ENCODE peak calls at places on chromosomes 11 and 22, in five cellular contexts. X is H1, M is HCT116, A is K562, L is HepG2. B is an unnamed sample.

GRCh38 chr11:70650075-70650909 is 252.0 kb downstream of the CTTN start:
- DNase-seq in X (peak), M (peak), A (peak), L (peak), B (no peak)

GRCh38 chr11:6655790-6656580 is at the start of gene DCHS1:
- DNase-seq in X (peak), M (no peak), A (peak), L (no peak), B (no peak)

GRCh38 chr22:39628563-39629080 is 58.1 kb downstream of the CACNA1I start:
- DNase-seq in X (no peak), M (no peak), A (no peak), L (no peak), B (no peak)

GRCh38 chr11:63939351-63939920 is 634 bp downstream of the NAA40 start:
- DNase-seq in X (no peak), M (no peak), A (no peak), L (no peak), B (no peak)

GRCh38 chr11:64688534-64688982 is 34.4 kb downstream of the NRXN2 start:
- DNase-seq in X (peak), M (peak), A (peak), L (peak), B (peak)

GRCh38 chr11:77205467-77206263 is 77.6 kb downstream of the MYO7A start:
- DNase-seq in X (no peak), M (no peak), A (no peak), L (no peak), B (no peak)

GRCh38 chr11:35012467-35013191 is 96.2 kb downstream of the PDHX start:
- DNase-seq in X (no peak), M (no peak), A (no peak), L (no peak), B (peak)

GRCh38 chr22:26975381-26975780 is 318.0 kb downstream of the MIAT start:
- DNase-seq in X (no peak), M (no peak), A (no peak), L (no peak), B (no peak)

GRCh38 chr22:27378343-27378800 is 423.2 kb downstream of the MN1 start:
- DNase-seq in X (no peak), M (no peak), A (no peak), L (no peak), B (no peak)

GRCh38 chr22:28115426-28115825 is 196.4 kb upstream of the PITPNB start:
- DNase-seq in X (no peak), M (no peak), A (no peak), L (no peak), B (no peak)

GRCh38 chr11:11306855-11307254 is 46.2 kb downstream of the CSNK2A3 start:
- DNase-seq in X (no peak), M (no peak), A (no peak), L (no peak), B (no peak)

GRCh38 chr11:65377036-65377435 is 5.4 kb downstream of the SLC25A45 start:
- DNase-seq in X (no peak), M (no peak), A (no peak), L (no peak), B (no peak)

GRCh38 chr11:62004473-62004872 is 37.0 kb upstream of the FTH1 start:
- DNase-seq in X (no peak), M (no peak), A (no peak), L (no peak), B (peak)

DNA sequence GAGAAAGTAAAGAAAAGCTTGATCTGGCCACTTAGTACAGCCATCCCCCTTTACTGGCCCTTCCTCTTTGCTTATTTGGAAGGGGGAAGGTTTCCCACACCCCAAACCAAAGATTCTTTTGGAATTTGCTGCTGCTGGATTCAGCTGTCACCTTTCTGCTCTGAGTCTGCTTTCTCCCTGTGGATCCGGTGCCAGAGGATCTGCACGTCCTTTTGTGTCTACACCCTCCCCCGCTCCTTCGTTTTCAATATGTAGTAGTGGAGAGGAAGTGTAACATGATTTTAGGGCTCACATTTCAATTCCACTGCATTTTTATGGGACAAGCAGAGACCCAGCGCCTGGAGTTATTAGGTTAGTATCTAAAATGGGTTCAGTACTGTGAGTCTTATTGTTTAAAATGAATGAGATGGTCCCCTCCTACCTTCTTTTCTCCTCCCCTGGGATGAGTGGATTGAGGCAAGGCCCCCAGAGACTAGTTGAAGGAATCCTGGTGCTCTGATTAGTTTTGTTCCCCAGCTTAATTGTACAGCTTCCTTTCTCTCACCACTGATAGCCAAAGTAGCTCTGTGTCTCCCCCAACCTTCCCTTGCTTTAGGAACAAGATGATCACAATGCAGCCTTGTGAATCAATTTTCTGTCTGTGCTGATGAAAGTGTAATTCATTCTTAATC is 30.5 kb upstream of the CABP7 start:
- DNase-seq in X (no peak), M (no peak), A (no peak), L (no peak), B (no peak)
- TF ChIP-seq SRF in X (no peak), M (no peak), A (no peak), L (no peak), B (no peak)

GRCh38 chr11:8023831-8024555 is 36.9 kb downstream of the EIF3F start:
- DNase-seq in X (peak), M (no peak), A (no peak), L (no peak), B (no peak)
- TF ChIP-seq SRF in X (no peak), M (no peak), A (no peak), L (no peak), B (no peak)

GRCh38 chr11:110833033-110833484 is 120.8 kb upstream of the ARHGAP20 start:
- DNase-seq in X (no peak), M (no peak), A (no peak), L (no peak), B (no peak)

GRCh38 chr11:110838808-110839207 is 126.6 kb upstream of the ARHGAP20 start:
- DNase-seq in X (no peak), M (no peak), A (no peak), L (no peak), B (no peak)

GRCh38 chr11:110835103-110835502 is 122.9 kb upstream of the ARHGAP20 start:
- DNase-seq in X (no peak), M (no peak), A (no peak), L (no peak), B (no peak)

GRCh38 chr11:110832080-110832479 is 119.8 kb upstream of the ARHGAP20 start:
- DNase-seq in X (no peak), M (no peak), A (no peak), L (no peak), B (no peak)

DNA sequence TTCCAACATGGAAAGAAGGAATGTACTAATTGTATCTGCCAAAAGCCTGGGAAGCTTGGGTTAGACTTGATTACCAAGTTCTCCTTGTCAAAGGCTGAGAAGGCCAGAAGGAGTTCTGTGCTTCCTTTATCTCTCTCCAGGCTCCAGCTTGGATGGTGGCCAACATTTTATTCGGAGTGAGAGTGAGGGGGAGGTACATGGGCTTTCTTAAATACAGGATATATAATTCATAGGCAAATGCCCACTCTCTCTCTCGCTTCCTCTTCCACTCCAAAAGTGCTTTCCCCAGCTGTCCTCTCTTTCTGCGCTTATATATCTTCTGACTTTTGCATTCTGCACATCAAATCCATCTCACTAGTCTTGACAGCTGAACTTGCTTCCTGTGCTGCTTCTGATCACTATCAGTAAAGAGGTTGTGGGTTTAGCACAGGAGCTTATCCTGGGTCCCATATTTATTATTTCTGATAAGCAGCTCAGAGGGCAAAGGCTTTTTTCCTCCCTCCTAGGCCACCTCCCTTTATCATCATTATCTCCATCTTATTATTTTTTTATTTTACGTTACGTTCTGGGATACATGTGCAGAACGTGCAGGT is 125.4 kb upstream of the ARHGAP20 start:
- DNase-seq in X (no peak), M (no peak), A (no peak), L (no peak), B (no peak)
- TF ChIP-seq SRF in X (no peak), M (no peak), A (no peak), L (no peak), B (no peak)

GRCh38 chr22:37460684-37461083 is 25.5 kb downstream of the MFNG start:
- DNase-seq in X (no peak), M (no peak), A (no peak), L (no peak), B (no peak)

GRCh38 chr22:37462983-37463382 is 23.2 kb downstream of the MFNG start:
- DNase-seq in X (peak), M (no peak), A (peak), L (peak), B (no peak)

GRCh38 chr22:37464181-37464580 is 22.0 kb downstream of the MFNG start:
- DNase-seq in X (no peak), M (no peak), A (no peak), L (no peak), B (peak)

GRCh38 chr22:37459211-37459610 is 27.0 kb downstream of the MFNG start:
- DNase-seq in X (no peak), M (no peak), A (no peak), L (no peak), B (no peak)

GRCh38 chr22:37462426-37462825 is 23.8 kb downstream of the MFNG start:
- DNase-seq in X (no peak), M (no peak), A (no peak), L (no peak), B (no peak)
- TF ChIP-seq SRF in X (no peak), M (no peak), A (no peak), L (no peak), B (no peak)

B was measured in GM12878.